ENCODE peak calls at places on chromosomes 2 and 18, in five cellular contexts. One of them, this sample, is unnamed.

GRCh38 chr2:167406558-167406957 is 518.3 kb downstream of the XIRP2 start:
- DNase-seq in IMR-90: no peak
- DNase-seq in mesenchymal stem cell: peak
- DNase-seq in H1: peak
- DNase-seq in neuronal stem cell: peak
- DNase-seq in this sample: peak

GRCh38 chr2:239625106-239625845 is 224.5 kb upstream of the HDAC4 start:
- DNase-seq in IMR-90: no peak
- DNase-seq in mesenchymal stem cell: no peak
- DNase-seq in H1: no peak
- DNase-seq in neuronal stem cell: no peak
- DNase-seq in this sample: no peak

GRCh38 chr18:62781893-62782292 is 66.6 kb downstream of the PHLPP1 start:
- DNase-seq in H1: no peak
- DNase-seq in IMR-90: peak
- DNase-seq in mesenchymal stem cell: peak
- DNase-seq in neuronal stem cell: no peak
- DNase-seq in this sample: no peak

GRCh38 chr2:119106301-119106897 is 52.2 kb downstream of the C1QL2 start:
- DNase-seq in mesenchymal stem cell: peak
- DNase-seq in neuronal stem cell: peak
- DNase-seq in H1: no peak
- DNase-seq in IMR-90: peak
- DNase-seq in this sample: peak

GRCh38 chr2:97067279-97068004 is 27.2 kb downstream of the FAHD2B start:
- DNase-seq in IMR-90: no peak
- DNase-seq in H1: no peak
- DNase-seq in mesenchymal stem cell: no peak
- DNase-seq in neuronal stem cell: no peak
- DNase-seq in this sample: no peak

GRCh38 chr2:45583989-45584388 is 27.1 kb downstream of the SRBD1 start:
- DNase-seq in H1: no peak
- DNase-seq in mesenchymal stem cell: no peak
- DNase-seq in IMR-90: no peak
- DNase-seq in neuronal stem cell: no peak
- DNase-seq in this sample: no peak

GRCh38 chr2:217980036-217980435 is 22.8 kb downstream of the TNS1 start:
- DNase-seq in mesenchymal stem cell: no peak
- DNase-seq in H1: no peak
- DNase-seq in IMR-90: no peak
- DNase-seq in neuronal stem cell: no peak
- DNase-seq in this sample: no peak

GRCh38 chr2:236661064-236661761 is 91.6 kb downstream of the ACKR3 start:
- DNase-seq in H1: peak
- DNase-seq in mesenchymal stem cell: peak
- DNase-seq in IMR-90: peak
- DNase-seq in neuronal stem cell: peak
- DNase-seq in this sample: peak

GRCh38 chr2:213104089-213104902 is 47.1 kb downstream of the IKZF2 start:
- DNase-seq in mesenchymal stem cell: no peak
- DNase-seq in H1: no peak
- DNase-seq in neuronal stem cell: no peak
- DNase-seq in IMR-90: peak
- DNase-seq in this sample: no peak

GRCh38 chr2:97698530-97698929 is 14.8 kb upstream of the ZAP70 start:
- DNase-seq in neuronal stem cell: no peak
- DNase-seq in mesenchymal stem cell: no peak
- DNase-seq in IMR-90: no peak
- DNase-seq in H1: no peak
- DNase-seq in this sample: peak

GRCh38 chr2:127700527-127701192 is 637 bp upstream of the SFT2D3 start:
- DNase-seq in IMR-90: no peak
- DNase-seq in mesenchymal stem cell: peak
- DNase-seq in neuronal stem cell: peak
- DNase-seq in H1: peak
- DNase-seq in this sample: peak

GRCh38 chr2:237956402-237956736 is 10.4 kb upstream of the UBE2F start:
- DNase-seq in H1: no peak
- DNase-seq in mesenchymal stem cell: no peak
- DNase-seq in IMR-90: no peak
- DNase-seq in neuronal stem cell: no peak
- DNase-seq in this sample: peak

GRCh38 chr2:171814883-171815282 is 79.2 kb downstream of the SLC25A12 start:
- DNase-seq in neuronal stem cell: no peak
- DNase-seq in H1: no peak
- DNase-seq in mesenchymal stem cell: no peak
- DNase-seq in IMR-90: no peak
- DNase-seq in this sample: no peak

GRCh38 chr2:239593965-239594771 is 193.3 kb upstream of the HDAC4 start:
- DNase-seq in IMR-90: no peak
- DNase-seq in H1: no peak
- DNase-seq in mesenchymal stem cell: no peak
- DNase-seq in neuronal stem cell: no peak
- DNase-seq in this sample: no peak

GRCh38 chr18:37668971-37669747 is 103.6 kb upstream of the CELF4 start:
- DNase-seq in IMR-90: no peak
- DNase-seq in mesenchymal stem cell: no peak
- DNase-seq in neuronal stem cell: peak
- DNase-seq in H1: no peak
- DNase-seq in this sample: peak

GRCh38 chr18:33717339-33717738 is 139.3 kb downstream of the ASXL3 start:
- DNase-seq in H1: no peak
- DNase-seq in IMR-90: no peak
- DNase-seq in neuronal stem cell: no peak
- DNase-seq in mesenchymal stem cell: no peak
- DNase-seq in this sample: no peak

GRCh38 chr2:181678033-181678586 is 2.2 kb downstream of the NEUROD1 start:
- DNase-seq in IMR-90: peak
- DNase-seq in mesenchymal stem cell: peak
- DNase-seq in neuronal stem cell: peak
- DNase-seq in H1: no peak
- DNase-seq in this sample: peak

GRCh38 chr18:9333441-9334350 is 877 bp upstream of the TWSG1 start:
- DNase-seq in mesenchymal stem cell: no peak
- DNase-seq in IMR-90: no peak
- DNase-seq in H1: peak
- DNase-seq in neuronal stem cell: no peak
- DNase-seq in this sample: peak

GRCh38 chr2:152175012-152175367 is 573 bp downstream of the STAM2 start:
- DNase-seq in neuronal stem cell: no peak
- DNase-seq in H1: no peak
- DNase-seq in mesenchymal stem cell: no peak
- DNase-seq in IMR-90: no peak
- DNase-seq in this sample: no peak

GRCh38 chr18:69943021-69943420 is 4.7 kb downstream of the CD226 start:
- DNase-seq in mesenchymal stem cell: no peak
- DNase-seq in neuronal stem cell: no peak
- DNase-seq in IMR-90: no peak
- DNase-seq in H1: no peak
- DNase-seq in this sample: no peak

GRCh38 chr2:68415521-68415920 is 50.4 kb downstream of the PLEK start:
- DNase-seq in IMR-90: no peak
- DNase-seq in H1: no peak
- DNase-seq in neuronal stem cell: no peak
- DNase-seq in mesenchymal stem cell: no peak
- DNase-seq in this sample: no peak

GRCh38 chr2:74333175-74333574 is 10.0 kb downstream of the SLC4A5 start:
- DNase-seq in H1: no peak
- DNase-seq in IMR-90: peak
- DNase-seq in neuronal stem cell: no peak
- DNase-seq in mesenchymal stem cell: peak
- DNase-seq in this sample: peak

GRCh38 chr2:140869107-140869506 is 1261.7 kb downstream of the LRP1B start:
- DNase-seq in neuronal stem cell: no peak
- DNase-seq in IMR-90: no peak
- DNase-seq in mesenchymal stem cell: no peak
- DNase-seq in H1: no peak
- DNase-seq in this sample: no peak
- H2BK120ac ChIP-seq in neuronal stem cell: no peak
- H2BK120ac ChIP-seq in IMR-90: no peak
- H2BK120ac ChIP-seq in mesenchymal stem cell: no peak
- H2BK120ac ChIP-seq in H1: no peak
- H2BK120ac ChIP-seq in this sample: no peak

GRCh38 chr2:8535398-8535755 is 146.5 kb upstream of the ID2 start:
- DNase-seq in mesenchymal stem cell: no peak
- DNase-seq in IMR-90: no peak
- DNase-seq in neuronal stem cell: no peak
- DNase-seq in H1: no peak
- DNase-seq in this sample: no peak
- H3K14ac ChIP-seq in mesenchymal stem cell: peak
- H3K14ac ChIP-seq in IMR-90: no peak
- H3K14ac ChIP-seq in neuronal stem cell: peak
- H3K14ac ChIP-seq in H1: no peak
- H3K14ac ChIP-seq in this sample: peak

GRCh38 chr18:36308711-36309435 is 11.4 kb downstream of the FHOD3 start:
- DNase-seq in IMR-90: no peak
- DNase-seq in H1: no peak
- DNase-seq in mesenchymal stem cell: no peak
- DNase-seq in neuronal stem cell: no peak
- DNase-seq in this sample: no peak
- H2BK120ac ChIP-seq in IMR-90: peak
- H2BK120ac ChIP-seq in H1: no peak
- H2BK120ac ChIP-seq in mesenchymal stem cell: no peak
- H2BK120ac ChIP-seq in neuronal stem cell: no peak
- H2BK120ac ChIP-seq in this sample: no peak

GRCh38 chr2:215465246-215465645 is 29.4 kb upstream of the FN1 start:
- DNase-seq in H1: no peak
- DNase-seq in neuronal stem cell: no peak
- DNase-seq in mesenchymal stem cell: no peak
- DNase-seq in IMR-90: peak
- DNase-seq in this sample: no peak

GRCh38 chr2:215466097-215466909 is 30.4 kb upstream of the FN1 start:
- DNase-seq in H1: no peak
- DNase-seq in IMR-90: peak
- DNase-seq in neuronal stem cell: no peak
- DNase-seq in mesenchymal stem cell: no peak
- DNase-seq in this sample: no peak

GRCh38 chr2:215460682-215461081 is 24.8 kb upstream of the FN1 start:
- DNase-seq in H1: no peak
- DNase-seq in IMR-90: peak
- DNase-seq in neuronal stem cell: no peak
- DNase-seq in mesenchymal stem cell: peak
- DNase-seq in this sample: no peak

DNA sequence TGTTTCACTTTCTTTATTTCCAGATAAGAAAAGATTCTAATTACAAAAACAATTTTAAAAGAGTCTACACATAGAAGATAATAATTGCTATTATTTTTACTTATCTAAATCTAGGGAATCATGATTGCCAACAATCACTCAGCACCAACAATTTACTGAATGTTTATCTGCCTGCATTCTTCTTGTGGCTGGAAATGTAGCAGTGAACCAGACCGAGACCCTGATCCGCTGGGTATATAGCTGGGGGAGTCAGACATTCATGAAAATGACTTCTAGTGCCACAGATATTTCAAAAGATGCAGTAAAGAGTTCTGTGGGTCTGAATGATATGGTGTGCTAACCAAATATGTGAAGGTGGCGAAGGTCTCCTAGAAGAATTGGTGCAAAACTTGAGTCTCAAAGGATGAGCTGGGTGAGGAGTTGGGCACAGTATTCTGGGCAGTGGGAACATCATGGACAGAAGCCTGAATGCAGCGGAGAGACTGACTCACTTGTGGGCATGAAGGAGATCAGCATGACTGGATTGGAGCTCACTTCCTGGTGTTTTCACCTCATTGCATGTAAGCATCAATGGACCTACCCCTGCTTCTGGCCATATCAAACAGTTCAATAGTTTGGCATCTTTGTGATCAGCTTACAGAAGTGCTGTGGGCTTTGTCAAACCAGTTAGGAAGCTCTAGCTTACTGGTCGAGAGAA is 26.1 kb upstream of the FN1 start:
- DNase-seq in H1: no peak
- DNase-seq in mesenchymal stem cell: peak
- DNase-seq in IMR-90: peak
- DNase-seq in neuronal stem cell: no peak
- DNase-seq in this sample: no peak
- H3K14ac ChIP-seq in H1: no peak
- H3K14ac ChIP-seq in mesenchymal stem cell: no peak
- H3K14ac ChIP-seq in IMR-90: peak
- H3K14ac ChIP-seq in neuronal stem cell: no peak
- H3K14ac ChIP-seq in this sample: no peak

GRCh38 chr2:138948070-138948539 is 167.9 kb upstream of the NXPH2 start:
- DNase-seq in IMR-90: peak
- DNase-seq in H1: no peak
- DNase-seq in mesenchymal stem cell: peak
- DNase-seq in neuronal stem cell: no peak
- DNase-seq in this sample: no peak
- H2BK120ac ChIP-seq in IMR-90: no peak
- H2BK120ac ChIP-seq in H1: no peak
- H2BK120ac ChIP-seq in mesenchymal stem cell: no peak
- H2BK120ac ChIP-seq in neuronal stem cell: no peak
- H2BK120ac ChIP-seq in this sample: no peak

GRCh38 chr2:288002-288742 is at the start of gene ALKAL2:
- DNase-seq in H1: no peak
- DNase-seq in neuronal stem cell: no peak
- DNase-seq in IMR-90: no peak
- DNase-seq in mesenchymal stem cell: peak
- DNase-seq in this sample: peak
- H3K14ac ChIP-seq in H1: no peak
- H3K14ac ChIP-seq in neuronal stem cell: no peak
- H3K14ac ChIP-seq in IMR-90: no peak
- H3K14ac ChIP-seq in mesenchymal stem cell: no peak
- H3K14ac ChIP-seq in this sample: no peak

GRCh38 chr2:38539086-38539485 is 63.6 kb downstream of the HNRNPLL start:
- DNase-seq in H1: no peak
- DNase-seq in mesenchymal stem cell: no peak
- DNase-seq in neuronal stem cell: no peak
- DNase-seq in IMR-90: no peak
- DNase-seq in this sample: peak
- H2BK120ac ChIP-seq in H1: no peak
- H2BK120ac ChIP-seq in mesenchymal stem cell: no peak
- H2BK120ac ChIP-seq in neuronal stem cell: no peak
- H2BK120ac ChIP-seq in IMR-90: no peak
- H2BK120ac ChIP-seq in this sample: no peak

GRCh38 chr2:28391564-28392296 is 928 bp upstream of the FOSL2 start:
- DNase-seq in IMR-90: peak
- DNase-seq in neuronal stem cell: peak
- DNase-seq in H1: no peak
- DNase-seq in mesenchymal stem cell: peak
- DNase-seq in this sample: peak

GRCh38 chr2:28390241-28390856 is 2.3 kb upstream of the FOSL2 start:
- DNase-seq in H1: peak
- DNase-seq in neuronal stem cell: peak
- DNase-seq in mesenchymal stem cell: peak
- DNase-seq in IMR-90: peak
- DNase-seq in this sample: peak

GRCh38 chr2:28392297-28393114 is at the start of gene FOSL2:
- DNase-seq in H1: peak
- DNase-seq in IMR-90: peak
- DNase-seq in neuronal stem cell: peak
- DNase-seq in mesenchymal stem cell: peak
- DNase-seq in this sample: peak

GRCh38 chr2:28389399-28390240 is 3.0 kb upstream of the FOSL2 start:
- DNase-seq in H1: no peak
- DNase-seq in neuronal stem cell: peak
- DNase-seq in mesenchymal stem cell: no peak
- DNase-seq in IMR-90: no peak
- DNase-seq in this sample: no peak

GRCh38 chr2:28390857-28391563 is 1.6 kb upstream of the FOSL2 start:
- DNase-seq in IMR-90: no peak
- DNase-seq in mesenchymal stem cell: peak
- DNase-seq in neuronal stem cell: no peak
- DNase-seq in H1: no peak
- DNase-seq in this sample: peak
- H3K14ac ChIP-seq in IMR-90: peak
- H3K14ac ChIP-seq in mesenchymal stem cell: peak
- H3K14ac ChIP-seq in neuronal stem cell: no peak
- H3K14ac ChIP-seq in H1: no peak
- H3K14ac ChIP-seq in this sample: peak

GRCh38 chr2:226636586-226636985 is 163.0 kb downstream of the IRS1 start:
- DNase-seq in neuronal stem cell: no peak
- DNase-seq in mesenchymal stem cell: no peak
- DNase-seq in IMR-90: peak
- DNase-seq in H1: no peak
- DNase-seq in this sample: no peak
- H2BK120ac ChIP-seq in neuronal stem cell: no peak
- H2BK120ac ChIP-seq in mesenchymal stem cell: no peak
- H2BK120ac ChIP-seq in IMR-90: peak
- H2BK120ac ChIP-seq in H1: no peak
- H2BK120ac ChIP-seq in this sample: no peak

This sample was measured in H9.